ENCODE peak calls at places on chromosomes 5 and 9, in four cellular contexts. R, X, M and B are unnamed samples.

GRCh38 chr5:10459080-10460055 is 17.7 kb downstream of the ROPN1L start:
- DNase-seq in R (no peak), X (no peak), M (no peak), B (no peak)

GRCh38 chr9:22107202-22107601 is 98.1 kb upstream of the CDKN2B start:
- DNase-seq in M (no peak), X (peak), R (no peak), B (no peak)

GRCh38 chr9:133842721-133843227 is 104.6 kb upstream of the SARDH start:
- DNase-seq in X (no peak), R (no peak), M (no peak), B (no peak)

GRCh38 chr5:132055441-132055807 is 5.0 kb upstream of the IL3 start:
- DNase-seq in M (no peak), X (no peak), R (no peak), B (no peak)

GRCh38 chr5:76674330-76675066 is 41.4 kb upstream of the F2R start:
- DNase-seq in X (no peak), M (no peak), R (no peak), B (no peak)

GRCh38 chr9:93686880-93687236 is 110.5 kb downstream of the PHF2 start:
- DNase-seq in R (no peak), M (no peak), X (no peak), B (no peak)

GRCh38 chr5:123036391-123037103 is at the start of gene PPIC:
- DNase-seq in R (peak), M (peak), X (peak), B (peak)

GRCh38 chr9:74975538-74975937 is 22.8 kb upstream of the C9orf40 start:
- DNase-seq in M (no peak), X (no peak), R (no peak), B (no peak)

GRCh38 chr5:15500326-15500958 is 462 bp downstream of the FBXL7 start:
- DNase-seq in X (peak), M (peak), R (no peak), B (no peak)

GRCh38 chr9:17116400-17116837 is 18.4 kb upstream of the CNTLN start:
- DNase-seq in R (no peak), X (peak), M (peak), B (peak)

GRCh38 chr5:66871651-66872050 is 275.5 kb downstream of the MAST4 start:
- DNase-seq in M (no peak), R (no peak), X (no peak), B (no peak)

GRCh38 chr5:77356740-77357139 is 135.4 kb downstream of the WDR41 start:
- DNase-seq in X (peak), M (no peak), R (no peak), B (no peak)

GRCh38 chr5:32461441-32462120 is 17.0 kb upstream of the ZFR start:
- DNase-seq in R (no peak), X (peak), M (no peak), B (no peak)

GRCh38 chr9:20321683-20322082 is 300.6 kb downstream of the MLLT3 start:
- DNase-seq in M (no peak), X (no peak), R (no peak), B (no peak)

GRCh38 chr5:176870110-176870591 is 29.0 kb downstream of the HK3 start:
- DNase-seq in M (peak), X (peak), R (peak), B (peak)

GRCh38 chr9:95570150-95570549 is 53.4 kb upstream of the PTCH1 start:
- DNase-seq in R (no peak), X (peak), M (no peak), B (no peak)

GRCh38 chr5:44536650-44537260 is 147.5 kb upstream of the FGF10 start:
- DNase-seq in M (peak), R (peak), X (peak), B (peak)

GRCh38 chr5:74072646-74073045 is 446.6 kb downstream of the ARHGEF28 start:
- DNase-seq in R (no peak), M (no peak), X (no peak), B (no peak)

GRCh38 chr9:14752271-14752670 is 29.7 kb upstream of the CER1 start:
- DNase-seq in M (no peak), R (no peak), X (no peak), B (no peak)

GRCh38 chr9:70601000-70601929 is 186.8 kb upstream of the KLF9 start:
- DNase-seq in M (no peak), R (no peak), X (peak), B (peak)

GRCh38 chr9:99573052-99573451 is 248.6 kb upstream of the NR4A3 start:
- DNase-seq in M (no peak), R (no peak), X (no peak), B (no peak)

GRCh38 chr9:120733190-120733589 is 18.9 kb upstream of the MEGF9 start:
- DNase-seq in R (no peak), M (no peak), X (peak), B (peak)

GRCh38 chr5:150853560-150853959 is 7.2 kb downstream of the IRGM start:
- DNase-seq in X (no peak), R (no peak), M (no peak), B (no peak)

GRCh38 chr5:67414712-67415111 is 218.1 kb upstream of the CD180 start:
- DNase-seq in M (no peak), X (peak), R (no peak), B (no peak)

GRCh38 chr9:99732715-99733114 is 89.0 kb upstream of the NR4A3 start:
- DNase-seq in M (no peak), R (no peak), X (no peak), B (no peak)

GRCh38 chr5:142680605-142681259 is 5.2 kb downstream of the FGF1 start:
- DNase-seq in X (peak), R (no peak), M (peak), B (peak)

GRCh38 chr5:143061161-143061945 is 291.2 kb downstream of the ARHGAP26 start:
- DNase-seq in R (no peak), X (peak), M (no peak), B (no peak)

GRCh38 chr5:35313296-35313695 is 83.0 kb upstream of the PRLR start:
- DNase-seq in M (no peak), R (no peak), X (peak), B (no peak)

GRCh38 chr5:69503144-69503488 is 10.5 kb downstream of the OCLN start:
- DNase-seq in X (no peak), M (no peak), R (peak), B (no peak)

GRCh38 chr5:1058549-1058945 is 49.9 kb downstream of the NKD2 start:
- DNase-seq in X (no peak), M (no peak), R (no peak), B (no peak)

GRCh38 chr9:99253134-99253533 is 31.1 kb downstream of the SEC61B start:
- DNase-seq in X (no peak), M (no peak), R (no peak), B (no peak)

GRCh38 chr5:5103249-5103648 is 36.9 kb upstream of the ADAMTS16 start:
- DNase-seq in M (no peak), X (no peak), R (no peak), B (no peak)

GRCh38 chr9:109251080-109251775 is 69.6 kb downstream of the EPB41L4B start:
- DNase-seq in M (peak), R (peak), X (peak), B (peak)

GRCh38 chr9:33614001-33614687 is 90.1 kb downstream of the ANKRD18B start:
- DNase-seq in X (no peak), M (no peak), R (no peak), B (no peak)

GRCh38 chr9:20398511-20399338 is 223.6 kb downstream of the MLLT3 start:
- DNase-seq in R (no peak), M (no peak), X (no peak), B (no peak)

GRCh38 chr9:29575219-29575618 is 2001.9 kb upstream of the C9orf72 start:
- DNase-seq in M (no peak), X (no peak), R (no peak), B (no peak)

GRCh38 chr5:20276061-20276958 is 288.3 kb upstream of the CDH18 start:
- DNase-seq in R (no peak), M (peak), X (peak), B (peak)

DNA sequence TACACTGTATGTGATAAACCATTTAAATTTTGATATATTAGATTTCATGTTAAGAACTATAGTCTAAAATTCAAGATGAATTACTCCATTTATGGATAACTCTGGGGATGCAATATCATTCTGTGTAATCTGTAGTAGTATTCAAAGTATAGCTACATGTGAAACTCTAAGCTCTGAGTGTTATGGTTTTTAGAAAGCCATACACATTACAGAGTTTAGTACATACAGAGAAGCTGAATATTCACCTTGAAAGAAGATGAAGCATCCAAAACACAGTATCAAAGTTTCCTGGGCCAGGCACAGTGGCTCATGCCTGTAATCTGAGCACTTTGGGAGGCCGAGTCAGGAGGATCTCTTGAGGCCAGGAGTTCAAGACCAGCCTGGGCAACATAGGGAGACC is 25.0 kb downstream of the ABHD17B start:
- DNase-seq in R (no peak), X (no peak), M (no peak), B (no peak)
- TF ChIP-seq RFX5 in R (no peak), X (no peak), M (no peak), B (no peak)

DNA sequence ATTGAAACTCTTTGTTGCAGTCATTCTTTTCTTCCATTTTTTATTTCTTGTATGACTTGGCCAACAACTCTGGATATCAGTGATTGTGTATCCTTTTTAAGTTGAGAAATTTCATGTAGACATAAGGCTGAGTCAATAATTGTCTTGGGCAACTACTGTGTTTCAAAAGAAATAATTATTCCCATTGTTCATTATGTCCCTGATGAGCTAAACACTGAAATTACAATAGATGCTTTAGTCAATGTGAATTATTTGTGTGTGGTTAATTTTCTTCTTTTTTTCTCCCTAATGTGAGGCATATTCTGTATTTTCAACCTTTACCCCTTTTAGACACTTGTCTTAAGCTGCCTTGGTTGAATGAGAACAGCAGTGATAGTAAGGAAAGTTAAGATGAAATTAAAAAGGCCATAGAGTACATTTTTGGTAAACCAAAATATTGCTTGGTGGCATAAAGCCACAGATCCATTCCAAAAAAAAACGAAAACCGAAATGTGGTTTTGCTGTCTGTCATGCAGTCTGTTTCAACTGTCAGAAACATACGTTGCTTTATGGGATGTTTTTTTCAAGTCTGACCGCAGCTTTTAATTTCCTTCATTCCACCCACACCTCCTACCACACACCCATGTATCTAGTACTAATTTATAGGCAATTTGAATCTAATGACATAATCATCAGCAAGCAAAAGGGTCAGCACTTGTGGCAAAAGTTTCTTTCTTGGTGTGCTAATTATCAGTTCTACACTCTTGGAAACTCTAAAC is 21.1 kb downstream of the TLE4 start:
- DNase-seq in R (no peak), M (no peak), X (no peak), B (no peak)
- TF ChIP-seq RFX5 in R (no peak), M (no peak), X (no peak), B (no peak)

GRCh38 chr9:124395826-124396225 is 19.4 kb downstream of the PSMB7 start:
- DNase-seq in X (peak), R (no peak), M (no peak), B (no peak)
- TF ChIP-seq RFX5 in X (no peak), R (no peak), M (no peak), B (no peak)

GRCh38 chr9:26166537-26166936 is 488.3 kb upstream of the TUSC1 start:
- DNase-seq in M (no peak), X (no peak), R (no peak), B (no peak)

GRCh38 chr9:26172301-26172700 is 494.1 kb upstream of the TUSC1 start:
- DNase-seq in M (no peak), R (no peak), X (no peak), B (no peak)

GRCh38 chr9:26170224-26170623 is 492.0 kb upstream of the TUSC1 start:
- DNase-seq in R (no peak), M (no peak), X (no peak), B (no peak)

GRCh38 chr9:26165426-26165825 is 487.2 kb upstream of the TUSC1 start:
- DNase-seq in M (no peak), X (no peak), R (no peak), B (no peak)

GRCh38 chr9:26169684-26170083 is 491.4 kb upstream of the TUSC1 start:
- DNase-seq in M (peak), X (peak), R (no peak), B (no peak)
- TF ChIP-seq RFX5 in M (no peak), X (no peak), R (no peak), B (no peak)

DNA sequence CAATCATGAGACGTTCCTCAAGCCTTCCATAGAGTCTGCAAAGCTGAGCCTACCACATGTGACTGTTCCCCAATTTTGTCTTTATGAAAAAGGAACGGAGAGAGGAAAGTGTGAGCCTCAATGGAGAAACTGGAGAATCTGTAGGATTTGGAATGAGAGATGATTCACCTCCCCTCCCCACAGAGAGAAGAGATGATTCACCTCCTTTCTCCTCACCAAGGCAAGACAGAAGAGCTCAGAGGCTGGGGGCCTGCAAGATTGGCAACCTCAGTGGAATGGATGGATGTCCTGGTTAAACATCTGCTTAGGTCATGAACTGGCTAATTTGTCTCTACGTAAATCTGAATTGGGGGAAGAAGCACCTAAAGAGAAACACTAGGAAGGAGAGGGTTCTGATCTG is 17.0 kb upstream of the MOCS2 start:
- DNase-seq in R (no peak), M (no peak), X (peak), B (no peak)
- TF ChIP-seq RFX5 in R (no peak), M (no peak), X (no peak), B (no peak)

DNA sequence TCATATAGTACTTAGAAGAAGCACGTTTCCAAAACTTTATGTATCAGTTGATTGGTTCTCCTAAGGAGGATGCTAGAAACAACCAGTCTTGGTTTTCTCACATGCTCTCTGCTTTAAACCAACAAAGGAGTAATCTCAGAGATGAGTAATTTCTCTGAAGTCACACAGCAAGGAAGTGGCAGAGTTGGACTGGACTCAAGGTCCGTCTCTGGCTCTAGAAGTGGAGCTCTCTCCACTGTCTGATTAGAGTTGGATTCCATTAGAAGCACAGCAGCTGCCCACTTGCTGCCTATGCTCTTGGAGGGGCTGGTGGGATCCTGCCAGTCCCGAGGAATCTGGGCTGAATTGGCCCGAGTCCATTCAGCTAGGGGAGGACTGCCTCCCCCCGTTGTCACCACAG is 21.0 kb downstream of the RALGPS1 start:
- DNase-seq in R (no peak), X (peak), M (no peak), B (no peak)
- TF ChIP-seq RFX5 in R (no peak), X (no peak), M (no peak), B (no peak)

GRCh38 chr5:129019401-129019908 is 54.2 kb downstream of the SLC27A6 start:
- DNase-seq in M (no peak), X (peak), R (no peak), B (no peak)
- TF ChIP-seq RFX5 in M (no peak), X (no peak), R (no peak), B (no peak)